ENCODE peak calls at places on chromosomes 1 and 21, in four cellular contexts. One of them, this sample, is unnamed.

GRCh38 chr21:14762734-14763694 is 216.9 kb upstream of the SAMSN1 start:
- DNase-seq in fibroblast of lung: no peak
- DNase-seq in esophagus squamous epithelium: no peak
- DNase-seq in ovary: no peak
- DNase-seq in this sample: no peak

GRCh38 chr1:182061597-182061996 is at the start of gene ZNF648:
- DNase-seq in fibroblast of lung: no peak
- DNase-seq in esophagus squamous epithelium: no peak
- DNase-seq in ovary: no peak
- DNase-seq in this sample: no peak

GRCh38 chr1:172069535-172069934 is 228.2 kb downstream of the DNM3 start:
- DNase-seq in fibroblast of lung: peak
- DNase-seq in esophagus squamous epithelium: no peak
- DNase-seq in ovary: no peak
- DNase-seq in this sample: no peak

GRCh38 chr1:109248797-109249629 is at the start of gene CELSR2:
- DNase-seq in fibroblast of lung: peak
- DNase-seq in esophagus squamous epithelium: no peak
- DNase-seq in ovary: peak
- DNase-seq in this sample: peak

GRCh38 chr1:12505639-12506311 is 112.2 kb downstream of the DHRS3 start:
- DNase-seq in fibroblast of lung: no peak
- DNase-seq in esophagus squamous epithelium: no peak
- DNase-seq in ovary: no peak
- DNase-seq in this sample: no peak

GRCh38 chr1:9399510-9400424 is 107.1 kb downstream of the SPSB1 start:
- DNase-seq in fibroblast of lung: peak
- DNase-seq in esophagus squamous epithelium: no peak
- DNase-seq in ovary: peak
- DNase-seq in this sample: no peak

GRCh38 chr21:40176732-40177131 is 309.5 kb downstream of the PCP4 start:
- DNase-seq in fibroblast of lung: no peak
- DNase-seq in esophagus squamous epithelium: no peak
- DNase-seq in ovary: no peak
- DNase-seq in this sample: no peak

GRCh38 chr1:9120312-9120958 is 8.5 kb downstream of the GPR157 start:
- DNase-seq in fibroblast of lung: no peak
- DNase-seq in esophagus squamous epithelium: no peak
- DNase-seq in ovary: no peak
- DNase-seq in this sample: no peak

GRCh38 chr1:175073054-175073453 is 5.4 kb downstream of the TNN start:
- DNase-seq in fibroblast of lung: peak
- DNase-seq in esophagus squamous epithelium: no peak
- DNase-seq in ovary: no peak
- DNase-seq in this sample: peak

GRCh38 chr1:155983191-155984023 is 5.1 kb upstream of the ARHGEF2 start:
- DNase-seq in fibroblast of lung: peak
- DNase-seq in esophagus squamous epithelium: no peak
- DNase-seq in ovary: peak
- DNase-seq in this sample: peak

GRCh38 chr1:110130113-110130591 is 17.9 kb downstream of the UBL4B start:
- DNase-seq in fibroblast of lung: no peak
- DNase-seq in esophagus squamous epithelium: no peak
- DNase-seq in ovary: no peak
- DNase-seq in this sample: peak

GRCh38 chr21:14358775-14359174 is 24.2 kb downstream of the HSPA13 start:
- DNase-seq in fibroblast of lung: no peak
- DNase-seq in esophagus squamous epithelium: no peak
- DNase-seq in ovary: no peak
- DNase-seq in this sample: no peak

GRCh38 chr21:25929859-25930520 is 195.2 kb downstream of the GABPA start:
- DNase-seq in fibroblast of lung: peak
- DNase-seq in esophagus squamous epithelium: no peak
- DNase-seq in ovary: no peak
- DNase-seq in this sample: peak

GRCh38 chr21:26112127-26112742 is 58.3 kb downstream of the APP start:
- DNase-seq in fibroblast of lung: peak
- DNase-seq in esophagus squamous epithelium: no peak
- DNase-seq in ovary: no peak
- DNase-seq in this sample: peak

GRCh38 chr1:212514056-212514614 is 81.4 kb downstream of the NENF start:
- DNase-seq in fibroblast of lung: peak
- DNase-seq in esophagus squamous epithelium: no peak
- DNase-seq in ovary: no peak
- DNase-seq in this sample: peak

GRCh38 chr1:9250586-9251381 is 16.2 kb downstream of the H6PD start:
- DNase-seq in fibroblast of lung: no peak
- DNase-seq in esophagus squamous epithelium: no peak
- DNase-seq in ovary: peak
- DNase-seq in this sample: no peak

GRCh38 chr1:109263597-109264378 is 14.4 kb downstream of the CELSR2 start:
- DNase-seq in fibroblast of lung: peak
- DNase-seq in esophagus squamous epithelium: peak
- DNase-seq in ovary: peak
- DNase-seq in this sample: peak

GRCh38 chr1:198622532-198623218 is 16.2 kb upstream of the PTPRC start:
- DNase-seq in fibroblast of lung: no peak
- DNase-seq in esophagus squamous epithelium: no peak
- DNase-seq in ovary: no peak
- DNase-seq in this sample: no peak

GRCh38 chr1:199173356-199173755 is 534.5 kb downstream of the PTPRC start:
- DNase-seq in fibroblast of lung: peak
- DNase-seq in esophagus squamous epithelium: no peak
- DNase-seq in ovary: no peak
- DNase-seq in this sample: peak

GRCh38 chr1:18948913-18949688 is 7.4 kb downstream of the IFFO2 start:
- DNase-seq in fibroblast of lung: peak
- DNase-seq in esophagus squamous epithelium: no peak
- DNase-seq in ovary: peak
- DNase-seq in this sample: peak

GRCh38 chr1:31663622-31664452 is 19.2 kb upstream of the PEF1 start:
- DNase-seq in fibroblast of lung: no peak
- DNase-seq in esophagus squamous epithelium: no peak
- DNase-seq in ovary: peak
- DNase-seq in this sample: peak

GRCh38 chr1:16677552-16678423 is 11.0 kb upstream of the RNU1-3 start:
- DNase-seq in fibroblast of lung: peak
- DNase-seq in esophagus squamous epithelium: no peak
- DNase-seq in ovary: peak
- DNase-seq in this sample: peak

GRCh38 chr21:16075594-16076282 is 346.0 kb downstream of the USP25 start:
- DNase-seq in fibroblast of lung: no peak
- DNase-seq in esophagus squamous epithelium: no peak
- DNase-seq in ovary: no peak
- DNase-seq in this sample: no peak

GRCh38 chr21:34205811-34206635 is 132.6 kb downstream of the MRPS6 start:
- DNase-seq in fibroblast of lung: no peak
- DNase-seq in esophagus squamous epithelium: no peak
- DNase-seq in ovary: no peak
- DNase-seq in this sample: no peak

GRCh38 chr1:241834733-241835377 is 13.1 kb upstream of the EXO1 start:
- DNase-seq in fibroblast of lung: peak
- DNase-seq in esophagus squamous epithelium: no peak
- DNase-seq in ovary: no peak
- DNase-seq in this sample: peak

GRCh38 chr1:243508303-243508713 is 252.5 kb downstream of the SDCCAG8 start:
- DNase-seq in fibroblast of lung: no peak
- DNase-seq in esophagus squamous epithelium: no peak
- DNase-seq in ovary: no peak
- DNase-seq in this sample: no peak

GRCh38 chr1:41496080-41497055 is 11.9 kb upstream of the EDN2 start:
- DNase-seq in fibroblast of lung: peak
- DNase-seq in esophagus squamous epithelium: no peak
- DNase-seq in ovary: peak
- DNase-seq in this sample: peak

GRCh38 chr1:221517961-221518360 is 223.9 kb downstream of the DUSP10 start:
- DNase-seq in fibroblast of lung: no peak
- DNase-seq in esophagus squamous epithelium: no peak
- DNase-seq in ovary: no peak
- DNase-seq in this sample: peak

GRCh38 chr21:42688841-42689371 is 35.5 kb downstream of the PDE9A start:
- DNase-seq in fibroblast of lung: no peak
- DNase-seq in esophagus squamous epithelium: no peak
- DNase-seq in ovary: peak
- DNase-seq in this sample: no peak

GRCh38 chr1:12132078-12132477 is 34.7 kb upstream of the TNFRSF1B start:
- DNase-seq in fibroblast of lung: peak
- DNase-seq in esophagus squamous epithelium: no peak
- DNase-seq in ovary: no peak
- DNase-seq in this sample: peak

GRCh38 chr1:45300669-45300997 is 26.1 kb upstream of the HPDL start:
- DNase-seq in fibroblast of lung: no peak
- DNase-seq in esophagus squamous epithelium: no peak
- DNase-seq in ovary: no peak
- DNase-seq in this sample: no peak

GRCh38 chr1:183821309-183822080 is 16.6 kb downstream of the RGL1 start:
- DNase-seq in fibroblast of lung: no peak
- DNase-seq in esophagus squamous epithelium: no peak
- DNase-seq in ovary: no peak
- DNase-seq in this sample: peak

GRCh38 chr1:199758626-199759255 is 268.8 kb upstream of the NR5A2 start:
- DNase-seq in fibroblast of lung: peak
- DNase-seq in esophagus squamous epithelium: no peak
- DNase-seq in ovary: no peak
- DNase-seq in this sample: peak

GRCh38 chr1:246790364-246790763 is 66.2 kb downstream of the SCCPDH start:
- DNase-seq in fibroblast of lung: no peak
- DNase-seq in esophagus squamous epithelium: no peak
- DNase-seq in ovary: no peak
- DNase-seq in this sample: no peak
- H3K4me3 ChIP-seq in fibroblast of lung: no peak
- H3K4me3 ChIP-seq in esophagus squamous epithelium: no peak
- H3K4me3 ChIP-seq in ovary: no peak
- H3K4me3 ChIP-seq in this sample: no peak

GRCh38 chr1:214349008-214349407 is 68.0 kb downstream of the SMYD2 start:
- DNase-seq in fibroblast of lung: no peak
- DNase-seq in esophagus squamous epithelium: no peak
- DNase-seq in ovary: no peak
- DNase-seq in this sample: no peak
- TF ChIP-seq CTCF in fibroblast of lung: no peak
- TF ChIP-seq CTCF in esophagus squamous epithelium: no peak
- TF ChIP-seq CTCF in ovary: no peak
- TF ChIP-seq CTCF in this sample: no peak

DNA sequence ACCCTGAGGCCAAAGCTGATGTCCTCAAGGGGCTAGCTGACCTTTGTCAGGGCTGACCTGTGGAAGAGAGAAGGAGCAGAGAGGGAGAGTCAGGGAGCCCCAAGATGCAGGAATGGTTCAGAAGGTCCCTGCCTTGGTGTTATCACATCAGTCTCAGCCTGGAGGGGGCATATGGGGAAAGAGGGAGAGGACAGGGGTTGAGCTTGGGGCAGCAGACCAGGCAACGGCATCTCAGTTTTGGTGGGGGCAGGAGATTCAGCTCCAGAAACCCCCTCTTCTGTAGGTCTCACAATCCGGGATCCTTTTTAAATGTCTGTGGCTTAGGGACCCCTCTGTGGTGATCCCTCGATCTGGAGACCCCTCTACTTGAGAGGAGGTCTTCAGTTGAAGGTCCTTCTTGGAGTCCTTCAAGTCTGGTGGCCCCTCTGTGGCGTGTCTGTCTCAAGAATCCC is 802 bp downstream of the S100A13 start:
- DNase-seq in fibroblast of lung: no peak
- DNase-seq in esophagus squamous epithelium: no peak
- DNase-seq in ovary: no peak
- DNase-seq in this sample: no peak
- H3K4me3 ChIP-seq in fibroblast of lung: peak
- H3K4me3 ChIP-seq in esophagus squamous epithelium: peak
- H3K4me3 ChIP-seq in ovary: peak
- H3K4me3 ChIP-seq in this sample: peak

DNA sequence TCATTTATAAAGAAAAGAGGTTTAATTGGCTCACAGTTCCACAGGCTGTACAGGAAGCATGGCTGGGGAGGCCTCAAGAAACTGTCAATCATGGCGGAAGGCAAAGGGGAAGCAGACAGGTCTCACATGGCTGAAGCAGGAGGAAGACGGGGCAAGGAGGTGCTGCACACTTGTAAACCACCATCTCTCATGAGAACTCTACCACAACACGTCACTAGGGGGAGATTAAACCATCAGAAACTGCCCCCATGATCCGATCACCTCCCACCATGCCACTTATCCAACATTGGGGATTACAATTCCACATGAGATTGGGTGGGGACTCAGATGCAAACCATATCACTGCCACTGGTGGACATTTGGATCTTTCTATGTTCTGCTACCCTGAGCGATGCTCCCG is 351.4 kb downstream of the NPHP4 start:
- DNase-seq in fibroblast of lung: no peak
- DNase-seq in esophagus squamous epithelium: no peak
- DNase-seq in ovary: no peak
- DNase-seq in this sample: no peak
- TF ChIP-seq CTCF in fibroblast of lung: no peak
- TF ChIP-seq CTCF in esophagus squamous epithelium: no peak
- TF ChIP-seq CTCF in ovary: no peak
- TF ChIP-seq CTCF in this sample: no peak

GRCh38 chr1:24744911-24745710 is at the start of gene CLIC4:
- DNase-seq in fibroblast of lung: peak
- DNase-seq in esophagus squamous epithelium: peak
- DNase-seq in ovary: peak
- DNase-seq in this sample: peak

GRCh38 chr1:24745711-24746582 is 700 bp downstream of the CLIC4 start:
- DNase-seq in fibroblast of lung: peak
- DNase-seq in esophagus squamous epithelium: no peak
- DNase-seq in ovary: peak
- DNase-seq in this sample: peak

GRCh38 chr1:24742090-24742938 is 2.9 kb upstream of the CLIC4 start:
- DNase-seq in fibroblast of lung: peak
- DNase-seq in esophagus squamous epithelium: no peak
- DNase-seq in ovary: no peak
- DNase-seq in this sample: peak

GRCh38 chr1:24739241-24739640 is 6.0 kb upstream of the CLIC4 start:
- DNase-seq in fibroblast of lung: no peak
- DNase-seq in esophagus squamous epithelium: no peak
- DNase-seq in ovary: no peak
- DNase-seq in this sample: no peak

DNA sequence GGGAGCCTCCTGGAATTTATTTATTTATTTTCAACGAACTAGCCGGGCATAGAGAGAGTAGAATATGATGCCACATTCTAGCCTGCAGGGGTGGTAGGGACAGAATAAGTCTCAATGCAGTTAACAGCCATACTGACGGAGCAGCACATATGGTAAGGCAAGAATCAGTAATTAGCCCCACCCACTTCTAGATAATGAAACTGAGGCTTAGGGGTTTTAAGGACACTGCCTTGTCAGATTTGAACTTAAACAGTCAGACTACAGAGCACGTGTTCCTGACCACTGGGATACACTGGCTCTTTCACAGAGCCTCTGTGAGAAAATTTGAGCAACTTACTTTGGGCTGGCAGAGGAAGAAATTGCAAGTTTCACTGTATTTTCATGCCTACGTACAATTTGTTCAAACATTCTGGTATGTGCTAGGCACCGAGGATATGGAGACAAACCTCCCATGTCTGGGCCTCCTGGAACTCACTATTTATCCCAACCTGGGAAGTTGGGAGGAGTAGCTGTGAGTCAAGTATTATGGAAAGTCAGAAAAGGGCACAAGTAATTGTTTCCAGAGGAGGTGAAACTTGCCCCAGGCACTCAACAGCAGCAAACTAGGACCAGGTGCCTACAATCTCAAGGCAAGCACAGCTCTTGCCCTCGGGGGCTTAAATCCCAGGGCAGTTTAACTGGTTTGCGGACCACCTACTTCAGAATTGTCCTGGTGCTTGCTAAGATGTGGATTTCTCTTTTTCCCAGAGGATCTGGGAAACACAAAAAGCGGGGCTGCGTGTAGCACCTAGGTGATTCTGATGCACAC is 1.6 kb upstream of the CLIC4 start:
- DNase-seq in fibroblast of lung: peak
- DNase-seq in esophagus squamous epithelium: no peak
- DNase-seq in ovary: no peak
- DNase-seq in this sample: peak
- H3K4me3 ChIP-seq in fibroblast of lung: no peak
- H3K4me3 ChIP-seq in esophagus squamous epithelium: no peak
- H3K4me3 ChIP-seq in ovary: no peak
- H3K4me3 ChIP-seq in this sample: peak

This sample was measured in fibroblast of the aortic adventitia.